ENCODE peak calls at places on chromosomes 13 and 19, in four cellular contexts. V is H9, B is trophoblast cell, F is IMR-90. H is an unnamed sample.

GRCh38 chr13:23202383-23202782 is 21.6 kb downstream of the SGCG start:
- DNase-seq in B (no peak), F (no peak), V (no peak), H (no peak)

GRCh38 chr13:51645154-51645650 is 60.9 kb downstream of the WDFY2 start:
- DNase-seq in B (peak), V (no peak), F (peak), H (no peak)

GRCh38 chr19:35048911-35049411 is 7.4 kb downstream of the HPN start:
- DNase-seq in F (no peak), B (no peak), V (peak), H (no peak)

GRCh38 chr19:35351441-35352176 is 3.9 kb downstream of the FFAR1 start:
- DNase-seq in B (peak), V (no peak), F (no peak), H (no peak)

GRCh38 chr13:51258612-51259358 is 36.6 kb downstream of the FAM124A start:
- DNase-seq in F (no peak), V (no peak), B (peak), H (no peak)

GRCh38 chr19:42345191-42345812 is 19.9 kb downstream of the MEGF8 start:
- DNase-seq in F (peak), V (no peak), B (no peak), H (no peak)

GRCh38 chr19:51572908-51573307 is 1.8 kb downstream of the ZNF175 start:
- DNase-seq in F (peak), V (no peak), B (no peak), H (no peak)

GRCh38 chr13:50948576-50948975 is 39.0 kb downstream of the RNASEH2B start:
- DNase-seq in F (peak), B (no peak), V (no peak), H (no peak)

GRCh38 chr13:110396913-110397379 is 89.9 kb downstream of the COL4A2 start:
- DNase-seq in F (peak), B (peak), V (no peak), H (no peak)

GRCh38 chr13:106493569-106493968 is 41.9 kb downstream of the EFNB2 start:
- DNase-seq in B (peak), F (no peak), V (no peak), H (no peak)

GRCh38 chr13:49549289-49549688 is 36.1 kb downstream of the RCBTB1 start:
- DNase-seq in F (no peak), V (peak), B (no peak), H (no peak)

GRCh38 chr13:67549331-67549730 is 319.2 kb upstream of the PCDH9 start:
- DNase-seq in V (no peak), B (no peak), F (peak), H (no peak)

GRCh38 chr19:55418185-55418584 is 10.6 kb upstream of the UBE2S start:
- DNase-seq in V (peak), F (peak), B (peak), H (peak)

GRCh38 chr13:51729853-51730553 is 74.0 kb downstream of the DHRS12 start:
- DNase-seq in F (peak), V (no peak), B (peak), H (no peak)

GRCh38 chr19:17953869-17954268 is 13.0 kb upstream of the KCNN1 start:
- DNase-seq in B (no peak), F (no peak), V (peak), H (no peak)

GRCh38 chr19:5803752-5804515 is 933 bp upstream of the NRTN start:
- DNase-seq in B (peak), V (peak), F (peak), H (peak)

GRCh38 chr13:38824342-38824741 is 137.5 kb downstream of the FREM2 start:
- DNase-seq in B (no peak), V (peak), F (no peak), H (no peak)

GRCh38 chr13:75352641-75353327 is 129.2 kb downstream of the TBC1D4 start:
- DNase-seq in B (no peak), V (no peak), F (peak), H (no peak)

DNA sequence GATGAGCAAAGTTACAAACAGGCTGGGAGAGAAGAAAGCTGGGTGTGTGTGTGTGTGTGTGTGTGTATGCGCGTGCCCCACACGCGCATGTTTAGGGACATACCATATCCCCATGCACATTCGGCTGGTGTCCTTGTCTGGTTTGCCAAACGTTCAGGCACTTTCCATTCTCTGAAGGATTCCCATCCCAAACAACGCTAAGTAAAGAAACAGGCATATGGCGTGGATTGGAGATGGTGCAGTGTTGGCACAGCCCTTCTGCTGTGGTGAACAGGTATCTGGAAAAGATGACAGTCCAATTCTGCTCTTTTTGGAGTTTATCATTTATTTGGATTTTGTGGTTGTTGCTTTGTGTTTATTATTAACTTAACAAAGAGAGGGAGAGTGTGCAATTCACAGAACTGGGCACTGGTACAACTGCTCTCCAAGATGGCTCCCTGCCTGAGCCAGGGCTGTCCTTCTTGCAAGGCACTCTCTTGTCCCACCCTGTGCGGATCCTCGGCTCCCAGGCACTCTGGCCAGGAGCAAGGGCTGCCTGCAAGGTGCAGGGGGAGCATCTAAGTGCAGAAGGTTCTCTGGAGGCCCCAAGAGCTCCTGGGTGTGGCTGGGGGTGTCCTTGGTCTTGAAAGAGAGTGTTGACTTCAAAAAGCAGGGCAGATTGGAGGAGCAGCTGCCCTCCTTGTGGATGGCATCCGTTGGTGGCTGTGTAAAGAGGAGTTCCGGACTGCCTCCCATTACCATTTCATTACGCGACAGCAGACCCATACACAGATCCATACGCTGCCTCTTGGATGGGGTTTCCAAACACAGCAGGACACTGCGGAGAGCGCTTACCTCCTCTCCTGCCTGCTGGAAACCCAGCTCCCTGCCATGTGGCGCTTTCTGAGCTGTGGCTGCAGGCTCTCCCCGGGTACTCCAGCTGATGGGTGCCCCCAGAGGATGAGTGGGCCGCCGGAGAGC is 263.1 kb downstream of the ZNF536 start:
- DNase-seq in F (no peak), V (no peak), B (no peak), H (no peak)
- H3K27ac ChIP-seq in F (no peak), V (no peak), B (no peak), H (no peak)

GRCh38 chr19:39517432-39517831 is 2.5 kb downstream of the SELENOV start:
- DNase-seq in B (no peak), F (no peak), V (no peak), H (no peak)

GRCh38 chr19:39515551-39516191 is 732 bp downstream of the SELENOV start:
- DNase-seq in V (no peak), F (no peak), B (no peak), H (no peak)

GRCh38 chr19:39518458-39518857 is 3.5 kb downstream of the SELENOV start:
- DNase-seq in B (no peak), V (peak), F (no peak), H (no peak)

GRCh38 chr19:39514840-39515550 is at the start of gene SELENOV:
- DNase-seq in F (no peak), B (no peak), V (peak), H (no peak)

DNA sequence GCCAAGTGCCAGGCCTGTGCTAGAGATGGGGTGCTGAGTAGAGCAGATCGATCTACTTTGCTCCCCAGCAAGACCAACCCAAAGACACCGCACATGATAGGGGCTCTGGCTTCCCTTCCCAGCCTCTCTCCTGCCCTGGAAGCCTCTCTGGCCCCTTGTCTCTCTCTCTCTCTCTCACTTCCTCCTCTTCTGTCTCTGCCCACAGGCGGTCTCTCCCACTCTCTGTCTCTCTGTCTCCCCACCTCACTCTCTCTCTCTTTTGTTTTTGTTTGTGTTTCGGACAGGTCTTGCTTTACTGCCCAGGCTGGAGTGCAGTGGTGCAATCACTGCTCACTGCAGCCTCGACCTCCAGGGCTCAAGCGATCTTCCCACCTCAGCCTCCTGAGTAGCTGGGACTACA is 1.3 kb downstream of the SELENOV start:
- DNase-seq in B (no peak), F (no peak), V (peak), H (no peak)
- H3K23ac ChIP-seq in B (no peak), F (peak), V (no peak), H (no peak)

DNA sequence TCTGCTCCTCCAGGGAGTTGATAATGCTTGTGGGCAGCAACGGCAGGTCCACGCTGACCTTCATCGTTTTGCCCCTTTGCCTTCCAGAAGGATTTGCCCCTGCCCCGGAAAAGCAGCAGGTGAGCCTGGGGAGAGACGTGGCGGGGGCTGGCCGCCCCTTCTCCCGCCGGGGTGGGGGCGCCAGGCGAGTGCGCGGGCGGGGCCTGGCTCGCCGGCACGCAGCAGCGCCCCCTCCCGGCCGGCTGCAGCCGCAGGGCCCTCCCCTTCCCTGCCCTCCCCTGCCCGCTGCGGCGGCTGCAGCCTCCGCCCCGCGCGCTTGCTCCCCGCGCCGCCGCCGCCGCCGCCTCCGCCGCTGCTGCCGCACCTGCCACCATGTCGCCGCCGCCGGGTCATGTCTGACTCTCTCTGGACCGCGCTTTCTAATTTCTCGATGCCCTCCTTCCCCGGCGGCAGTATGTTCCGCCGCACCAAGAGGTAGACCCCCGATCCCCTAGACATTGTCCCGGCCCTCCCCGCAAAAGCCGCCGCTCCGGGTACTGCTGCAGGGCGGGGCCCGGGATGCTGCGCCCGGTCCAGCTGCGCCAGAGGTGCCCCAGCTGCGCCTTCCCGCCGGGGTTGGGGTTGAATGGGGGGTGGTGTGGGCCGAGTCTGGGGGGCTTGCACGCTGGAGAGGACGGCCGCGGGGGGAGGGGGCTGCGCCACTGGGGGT is at the start of gene MAST1:
- DNase-seq in F (no peak), B (peak), V (peak), H (no peak)
- H3K9ac ChIP-seq in F (no peak), B (no peak), V (no peak), H (peak)

DNA sequence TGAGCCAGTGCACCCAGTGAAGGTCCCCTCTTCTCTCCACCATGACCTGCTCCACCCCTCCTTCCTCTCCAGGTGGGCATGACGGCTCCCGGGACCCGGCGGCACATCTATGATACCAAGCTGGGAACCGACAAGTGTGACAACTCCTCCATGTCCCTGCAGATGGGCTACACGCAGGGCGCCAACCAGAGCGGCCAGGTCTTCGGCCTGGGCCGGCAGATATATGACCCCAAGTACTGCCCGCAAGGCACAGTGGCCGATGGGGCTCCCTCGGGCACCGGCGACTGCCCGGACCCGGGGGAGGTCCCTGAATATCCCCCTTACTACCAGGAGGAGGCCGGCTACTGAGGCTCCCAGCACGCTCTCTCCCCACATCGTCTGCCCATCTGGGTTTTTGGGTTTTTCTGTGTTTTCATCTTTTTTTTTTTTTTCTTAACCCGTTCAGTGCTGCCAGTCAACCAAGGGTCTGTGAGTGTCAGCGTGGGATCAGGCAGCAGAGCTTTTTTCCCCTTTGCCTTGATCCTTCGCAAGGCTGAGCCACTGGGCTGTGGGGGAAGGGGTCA is 2.3 kb upstream of the ABCA7 start:
- DNase-seq in V (no peak), B (no peak), F (no peak), H (no peak)
- H3K27ac ChIP-seq in V (no peak), B (no peak), F (peak), H (no peak)

GRCh38 chr19:19054939-19055440 is 8.8 kb upstream of the SLC25A42 start:
- DNase-seq in F (no peak), B (no peak), V (no peak), H (no peak)
- H3K23ac ChIP-seq in F (no peak), B (no peak), V (no peak), H (no peak)

GRCh38 chr19:28881616-28882015 is 331.3 kb downstream of the UQCRFS1 start:
- DNase-seq in V (no peak), B (no peak), F (no peak), H (no peak)

GRCh38 chr19:28880735-28881401 is 332.1 kb downstream of the UQCRFS1 start:
- DNase-seq in B (no peak), F (no peak), V (peak), H (no peak)

GRCh38 chr19:28883241-28883693 is 329.7 kb downstream of the UQCRFS1 start:
- DNase-seq in B (no peak), F (peak), V (peak), H (no peak)

GRCh38 chr19:28884786-28885476 is 328.0 kb downstream of the UQCRFS1 start:
- DNase-seq in B (no peak), V (no peak), F (no peak), H (no peak)

DNA sequence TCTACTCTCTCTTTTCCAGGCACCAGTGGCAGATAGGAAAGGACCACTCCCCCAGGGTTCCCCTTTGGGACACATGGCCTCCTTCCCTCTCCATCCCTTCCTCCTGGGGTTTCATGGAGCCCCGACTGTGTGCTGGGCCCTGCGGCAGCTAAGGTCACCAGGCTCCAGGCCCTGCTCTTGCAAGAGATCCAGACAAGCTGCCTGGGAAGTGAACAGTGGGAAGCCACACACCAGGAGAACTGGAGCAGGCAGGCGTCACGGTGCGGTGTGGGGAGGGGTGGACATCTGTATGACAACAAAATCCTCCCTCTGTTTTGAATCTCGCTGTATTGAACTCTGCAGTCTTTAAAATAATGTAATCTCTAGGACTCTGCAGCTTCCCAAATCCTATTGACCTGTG is 330.1 kb downstream of the UQCRFS1 start:
- DNase-seq in F (no peak), B (no peak), V (no peak), H (no peak)
- H3K9ac ChIP-seq in F (no peak), B (no peak), V (no peak), H (no peak)

GRCh38 chr13:34020388-34020787 is 202.4 kb downstream of the RFC3 start:
- DNase-seq in F (no peak), V (no peak), B (no peak), H (no peak)

GRCh38 chr13:34019870-34020269 is 201.9 kb downstream of the RFC3 start:
- DNase-seq in F (no peak), B (peak), V (no peak), H (no peak)

GRCh38 chr13:34017231-34017630 is 199.3 kb downstream of the RFC3 start:
- DNase-seq in F (no peak), B (no peak), V (no peak), H (no peak)

GRCh38 chr13:34025746-34026145 is 207.8 kb downstream of the RFC3 start:
- DNase-seq in F (peak), V (no peak), B (no peak), H (no peak)

GRCh38 chr13:34021619-34022018 is 203.7 kb downstream of the RFC3 start:
- DNase-seq in B (no peak), F (no peak), V (no peak), H (no peak)
- H3K27ac ChIP-seq in B (no peak), F (no peak), V (no peak), H (no peak)